ENCODE peak calls at places on chromosomes 12 and 14, in six cellular contexts. G is IMR-90, N is HL-60, C is A549, R is OCI-LY7, Y is left ventricle myocardium inferior. V is an unnamed sample.

GRCh38 chr12:1553987-1554982 is 40.1 kb downstream of the FBXL14 start:
- DNase-seq in N (no peak), R (peak; percentile 96), G (no peak), C (no peak), Y (no peak), V (no peak)

GRCh38 chr12:28535216-28535615 is 345.0 kb downstream of the CCDC91 start:
- DNase-seq in G (peak; percentile 77), C (no peak), N (no peak), R (no peak), Y (no peak), V (no peak)

GRCh38 chr14:61177279-61178225 is 103.6 kb downstream of the TMEM30B start:
- DNase-seq in C (no peak), Y (no peak), N (no peak), R (no peak), G (peak; percentile 31), V (no peak)

GRCh38 chr14:69287096-69287991 is 27.4 kb downstream of the GALNT16 start:
- DNase-seq in C (peak; percentile 35), N (no peak), Y (no peak), R (no peak), G (no peak), V (no peak)

GRCh38 chr12:12823308-12823707 is 10.2 kb downstream of the DDX47 start:
- DNase-seq in Y (no peak), N (no peak), G (peak; percentile 89), C (peak; percentile 70), R (no peak), V (no peak)

GRCh38 chr14:75153295-75153694 is 23.1 kb downstream of the TMED10 start:
- DNase-seq in R (no peak), N (no peak), Y (no peak), G (no peak), C (no peak), V (no peak)

GRCh38 chr14:73239463-73240241 is 2.3 kb downstream of the PAPLN start:
- DNase-seq in N (no peak), Y (peak; percentile 51), C (no peak), R (no peak), G (peak; percentile 49), V (no peak)

GRCh38 chr14:102591372-102591943 is 991 bp upstream of the RCOR1 start:
- DNase-seq in R (peak; percentile 66), Y (peak; percentile 53), C (peak; percentile 40), G (peak; percentile 29), N (no peak), V (peak; percentile 57)

GRCh38 chr14:100567009-100567876 is 20.0 kb downstream of the BEGAIN start:
- DNase-seq in R (no peak), G (no peak), C (no peak), N (no peak), Y (no peak), V (peak; percentile 54)

GRCh38 chr12:77120695-77121094 is 55.3 kb upstream of the E2F7 start:
- DNase-seq in C (no peak), G (peak; percentile 65), N (no peak), Y (no peak), R (no peak), V (no peak)

GRCh38 chr14:61368061-61368710 is 46.8 kb downstream of the PRKCH start:
- DNase-seq in G (no peak), C (no peak), N (no peak), Y (no peak), R (no peak), V (no peak)

GRCh38 chr12:46373303-46374182 is 970 bp upstream of the SLC38A2 start:
- DNase-seq in R (peak; percentile 43), Y (peak; percentile 51), N (no peak), C (no peak), G (peak; percentile 68), V (peak; percentile 27)

GRCh38 chr12:34398706-34399630 is 376.7 kb downstream of the ALG10 start:
- DNase-seq in C (no peak), R (no peak), N (no peak), Y (peak; percentile 9), G (no peak), V (peak; percentile 4)

GRCh38 chr14:24342889-24343288 is 3.1 kb upstream of the RIPK3 start:
- DNase-seq in C (no peak), N (no peak), G (no peak), R (no peak), Y (no peak), V (no peak)

GRCh38 chr14:72513994-72514659 is 379.8 kb downstream of the DPF3 start:
- DNase-seq in Y (no peak), C (peak; percentile 44), N (no peak), R (peak; percentile 47), G (peak; percentile 73), V (no peak)

GRCh38 chr12:46153267-46153872 is 115.5 kb downstream of the SLC38A1 start:
- DNase-seq in Y (no peak), N (no peak), C (peak; percentile 49), G (peak; percentile 52), R (peak; percentile 55), V (no peak)

GRCh38 chr14:99093532-99094517 is 178.2 kb downstream of the BCL11B start:
- DNase-seq in N (no peak), Y (no peak), R (no peak), C (no peak), G (no peak), V (no peak)

GRCh38 chr12:1104088-1104800 is 113.2 kb downstream of the ERC1 start:
- DNase-seq in N (no peak), R (peak; percentile 43), Y (no peak), C (no peak), G (no peak), V (no peak)

GRCh38 chr14:20662968-20663731 is 21.2 kb upstream of the RNASE4 start:
- DNase-seq in N (peak; percentile 63), R (peak; percentile 59), C (peak; percentile 99), Y (no peak), G (peak; percentile 55), V (peak; percentile 74)

GRCh38 chr14:30240685-30241084 is 313.0 kb upstream of the PRKD1 start:
- DNase-seq in N (no peak), G (peak; percentile 37), C (no peak), Y (no peak), R (no peak), V (no peak)

GRCh38 chr14:71355324-71356201 is 448.3 kb downstream of the PCNX1 start:
- DNase-seq in Y (no peak), R (no peak), N (no peak), C (no peak), G (peak; percentile 68), V (peak; percentile 9)

GRCh38 chr14:49621114-49621881 is 699 bp downstream of the MGAT2 start:
- DNase-seq in G (peak; percentile 28), R (peak; percentile 86), Y (peak; percentile 71), C (peak; percentile 80), N (peak; percentile 67), V (peak; percentile 71)

GRCh38 chr12:91419809-91420208 is 237.2 kb upstream of the DCN start:
- DNase-seq in R (no peak), N (no peak), Y (no peak), G (no peak), C (no peak), V (no peak)

GRCh38 chr12:100163416-100164152 is 20.9 kb upstream of the BLTP3B start:
- DNase-seq in C (peak; percentile 85), N (peak; percentile 27), G (peak; percentile 33), R (no peak), Y (peak; percentile 81), V (peak; percentile 76)

GRCh38 chr12:129558036-129558435 is 345.8 kb downstream of the TMEM132D start:
- DNase-seq in Y (no peak), R (no peak), G (no peak), N (no peak), C (no peak), V (no peak)

GRCh38 chr12:2813573-2814185 is 1.2 kb downstream of the ITFG2 start:
- DNase-seq in N (no peak), Y (no peak), G (peak; percentile 69), C (peak; percentile 78), R (peak; percentile 82), V (no peak)

GRCh38 chr12:75289678-75290200 is 40.4 kb downstream of the CAPS2 start:
- DNase-seq in R (no peak), G (peak; percentile 31), N (no peak), Y (no peak), C (peak; percentile 23), V (no peak)

GRCh38 chr12:40376533-40377267 is 151.9 kb downstream of the LRRK2 start:
- DNase-seq in C (no peak), N (no peak), Y (no peak), G (no peak), R (no peak), V (no peak)

GRCh38 chr12:40378721-40379120 is 153.9 kb downstream of the LRRK2 start:
- DNase-seq in G (no peak), Y (no peak), C (no peak), R (no peak), N (no peak), V (no peak)

GRCh38 chr12:40375076-40375475 is 150.3 kb downstream of the LRRK2 start:
- DNase-seq in C (peak; percentile 37), G (peak; percentile 0), Y (no peak), R (peak; percentile 50), N (no peak), V (no peak)
- TF ChIP-seq CTCF in C (peak; percentile 22), G (peak; percentile 26), Y (peak; percentile 24), R (peak; percentile 75), N (peak; percentile 17), V (no peak)

GRCh38 chr12:124588689-124589318 is 21.4 kb upstream of the NCOR2 start:
- DNase-seq in Y (peak; percentile 66), R (no peak), N (no peak), G (peak; percentile 81), C (no peak), V (no peak)
- H3K27ac ChIP-seq in Y (peak overlapping the region; percentile 78), R (no peak overlapping the region), N (no peak overlapping the region), G (peak overlapping the region; percentile 19), C (no peak overlapping the region), V (no peak overlapping the region)

DNA sequence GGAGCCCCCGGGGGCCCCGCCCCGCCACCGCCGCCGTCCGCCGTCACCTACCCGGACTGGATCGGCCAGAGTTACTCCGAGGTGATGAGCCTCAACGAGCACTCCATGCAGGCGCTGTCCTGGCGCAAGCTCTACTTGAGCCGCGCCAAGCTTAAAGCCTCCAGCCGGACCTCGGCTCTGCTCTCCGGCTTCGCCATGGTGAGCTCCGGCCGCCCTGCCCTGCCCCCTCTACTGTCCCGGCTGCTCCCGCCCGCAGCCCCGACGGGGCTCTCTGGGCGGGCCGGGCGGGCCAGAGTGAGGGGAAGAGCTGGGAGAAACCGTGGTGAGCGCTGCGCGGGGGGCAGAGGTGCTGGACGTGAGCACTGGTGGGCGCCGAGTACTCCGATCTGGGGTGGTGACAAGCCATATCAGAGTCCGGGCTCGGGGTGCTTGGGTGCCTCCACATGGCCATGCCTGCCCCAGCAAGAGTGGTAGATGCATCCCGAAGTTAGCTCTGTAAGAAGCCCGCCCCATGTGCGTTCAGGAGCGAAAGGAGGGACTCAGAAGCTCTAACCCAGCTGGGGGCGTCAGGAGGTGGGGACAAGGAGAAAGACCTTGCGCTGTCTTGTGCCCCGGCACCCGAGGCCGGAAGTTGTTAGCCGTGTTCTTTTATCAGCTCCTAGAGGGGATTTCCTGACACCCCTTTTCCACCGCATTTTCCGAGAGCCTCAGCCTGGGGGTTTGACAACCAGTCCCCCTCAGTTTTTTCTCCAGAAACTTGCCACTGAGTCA is 708 bp downstream of the ORAI1 start:
- DNase-seq in Y (peak; percentile 44), G (peak; percentile 61), R (peak; percentile 83), C (peak; percentile 75), N (peak; percentile 56), V (peak; percentile 86)
- TF ChIP-seq CTCF in Y (no peak), G (peak; percentile 7), R (peak; percentile 13), C (peak; percentile 1), N (no peak), V (no peak)

DNA sequence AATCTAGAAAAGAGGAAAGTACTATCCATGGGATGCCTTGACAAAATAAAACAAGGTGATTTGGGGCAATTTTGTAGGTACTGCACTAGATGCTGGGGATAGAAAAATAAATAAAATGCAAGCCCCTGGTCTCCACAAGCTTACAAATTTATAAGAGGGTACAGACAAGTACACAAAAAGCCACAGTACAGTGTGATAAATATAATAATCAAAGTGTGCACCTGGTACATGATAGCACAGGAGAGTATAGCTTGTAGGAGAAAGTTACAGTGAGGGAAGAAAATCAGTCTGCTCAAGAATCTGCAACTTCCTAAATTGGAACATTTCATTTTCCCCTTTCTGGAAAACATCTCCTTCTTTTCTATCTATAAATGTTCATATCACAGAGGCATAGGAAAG is 3.0 kb upstream of the SSTR1 start:
- DNase-seq in Y (no peak), G (no peak), N (no peak), R (no peak), C (no peak), V (no peak)
- H3K27ac ChIP-seq in Y (no peak overlapping the region), G (no peak overlapping the region), N (no peak overlapping the region), R (no peak overlapping the region), C (no peak overlapping the region), V (no peak overlapping the region)